ENCODE peak calls at places on chromosomes 4 and X, in four cellular contexts. One of them, this sample, is unnamed.

GRCh38 chr4:176425035-176425434 is 105.3 kb downstream of the SPCS3 start:
- DNase-seq in AG10803: peak
- DNase-seq in uterus: no peak
- DNase-seq in activated CD4-positive, alpha-beta T cell treated with anti-CD3 and anti-CD28 coated beads, Interleukin-2, amount 50 U/mL, for 48 hours: no peak
- DNase-seq in this sample: no peak

GRCh38 chr4:128512767-128513322 is 225.2 kb upstream of the PGRMC2 start:
- DNase-seq in uterus: no peak
- DNase-seq in AG10803: peak
- DNase-seq in activated CD4-positive, alpha-beta T cell treated with anti-CD3 and anti-CD28 coated beads, Interleukin-2, amount 50 U/mL, for 48 hours: no peak
- DNase-seq in this sample: no peak

GRCh38 chrX:68669094-68669830 is 21.8 kb downstream of the STARD8 start:
- DNase-seq in AG10803: no peak
- DNase-seq in activated CD4-positive, alpha-beta T cell treated with anti-CD3 and anti-CD28 coated beads, Interleukin-2, amount 50 U/mL, for 48 hours: no peak
- DNase-seq in uterus: peak
- DNase-seq in this sample: no peak

GRCh38 chrX:9805956-9806355 is 19.7 kb downstream of the SHROOM2 start:
- DNase-seq in uterus: no peak
- DNase-seq in activated CD4-positive, alpha-beta T cell treated with anti-CD3 and anti-CD28 coated beads, Interleukin-2, amount 50 U/mL, for 48 hours: no peak
- DNase-seq in AG10803: no peak
- DNase-seq in this sample: no peak

GRCh38 chr4:89283226-89283974 is 24.2 kb downstream of the GPRIN3 start:
- DNase-seq in activated CD4-positive, alpha-beta T cell treated with anti-CD3 and anti-CD28 coated beads, Interleukin-2, amount 50 U/mL, for 48 hours: no peak
- DNase-seq in uterus: no peak
- DNase-seq in AG10803: peak
- DNase-seq in this sample: no peak

GRCh38 chr4:38621004-38621684 is 42.9 kb upstream of the KLF3 start:
- DNase-seq in AG10803: peak
- DNase-seq in activated CD4-positive, alpha-beta T cell treated with anti-CD3 and anti-CD28 coated beads, Interleukin-2, amount 50 U/mL, for 48 hours: no peak
- DNase-seq in uterus: no peak
- DNase-seq in this sample: peak

GRCh38 chr4:133808151-133808550 is 393.4 kb downstream of the PABPC4L start:
- DNase-seq in AG10803: no peak
- DNase-seq in activated CD4-positive, alpha-beta T cell treated with anti-CD3 and anti-CD28 coated beads, Interleukin-2, amount 50 U/mL, for 48 hours: no peak
- DNase-seq in uterus: no peak
- DNase-seq in this sample: no peak

GRCh38 chr4:54099959-54100606 is at the start of gene GSX2:
- DNase-seq in uterus: peak
- DNase-seq in activated CD4-positive, alpha-beta T cell treated with anti-CD3 and anti-CD28 coated beads, Interleukin-2, amount 50 U/mL, for 48 hours: no peak
- DNase-seq in AG10803: peak
- DNase-seq in this sample: no peak

GRCh38 chrX:11908371-11908770 is 150.3 kb downstream of the MSL3 start:
- DNase-seq in AG10803: no peak
- DNase-seq in activated CD4-positive, alpha-beta T cell treated with anti-CD3 and anti-CD28 coated beads, Interleukin-2, amount 50 U/mL, for 48 hours: peak
- DNase-seq in uterus: no peak
- DNase-seq in this sample: no peak

GRCh38 chr4:7538518-7538917 is 103.8 kb upstream of the PSAPL1 start:
- DNase-seq in uterus: no peak
- DNase-seq in AG10803: no peak
- DNase-seq in activated CD4-positive, alpha-beta T cell treated with anti-CD3 and anti-CD28 coated beads, Interleukin-2, amount 50 U/mL, for 48 hours: no peak
- DNase-seq in this sample: no peak

GRCh38 chr4:74056858-74057562 is 18.5 kb upstream of the CXCL3 start:
- DNase-seq in activated CD4-positive, alpha-beta T cell treated with anti-CD3 and anti-CD28 coated beads, Interleukin-2, amount 50 U/mL, for 48 hours: no peak
- DNase-seq in AG10803: peak
- DNase-seq in uterus: no peak
- DNase-seq in this sample: peak

GRCh38 chrX:46576458-46576857 is 2.9 kb downstream of the CHST7 start:
- DNase-seq in AG10803: peak
- DNase-seq in uterus: peak
- DNase-seq in activated CD4-positive, alpha-beta T cell treated with anti-CD3 and anti-CD28 coated beads, Interleukin-2, amount 50 U/mL, for 48 hours: no peak
- DNase-seq in this sample: no peak

GRCh38 chr4:137390707-137391106 is 141.6 kb downstream of the PCDH18 start:
- DNase-seq in AG10803: peak
- DNase-seq in activated CD4-positive, alpha-beta T cell treated with anti-CD3 and anti-CD28 coated beads, Interleukin-2, amount 50 U/mL, for 48 hours: no peak
- DNase-seq in uterus: no peak
- DNase-seq in this sample: no peak

GRCh38 chr4:8162625-8163024 is 4.0 kb upstream of the ABLIM2 start:
- DNase-seq in AG10803: no peak
- DNase-seq in uterus: no peak
- DNase-seq in activated CD4-positive, alpha-beta T cell treated with anti-CD3 and anti-CD28 coated beads, Interleukin-2, amount 50 U/mL, for 48 hours: no peak
- DNase-seq in this sample: no peak

GRCh38 chr4:142265536-142265935 is 580.6 kb downstream of the INPP4B start:
- DNase-seq in uterus: no peak
- DNase-seq in AG10803: peak
- DNase-seq in activated CD4-positive, alpha-beta T cell treated with anti-CD3 and anti-CD28 coated beads, Interleukin-2, amount 50 U/mL, for 48 hours: no peak
- DNase-seq in this sample: no peak

GRCh38 chr4:103002551-103002950 is 17.0 kb downstream of the SLC9B1 start:
- DNase-seq in AG10803: peak
- DNase-seq in uterus: no peak
- DNase-seq in activated CD4-positive, alpha-beta T cell treated with anti-CD3 and anti-CD28 coated beads, Interleukin-2, amount 50 U/mL, for 48 hours: no peak
- DNase-seq in this sample: no peak

GRCh38 chr4:183153190-183153916 is 54.3 kb downstream of the WWC2 start:
- DNase-seq in uterus: no peak
- DNase-seq in activated CD4-positive, alpha-beta T cell treated with anti-CD3 and anti-CD28 coated beads, Interleukin-2, amount 50 U/mL, for 48 hours: no peak
- DNase-seq in AG10803: no peak
- DNase-seq in this sample: no peak

GRCh38 chr4:82787342-82787741 is 11.3 kb downstream of the SCD5 start:
- DNase-seq in uterus: no peak
- DNase-seq in activated CD4-positive, alpha-beta T cell treated with anti-CD3 and anti-CD28 coated beads, Interleukin-2, amount 50 U/mL, for 48 hours: no peak
- DNase-seq in AG10803: no peak
- DNase-seq in this sample: no peak

GRCh38 chr4:77593993-77594392 is 11.6 kb upstream of the CXCL13 start:
- DNase-seq in uterus: no peak
- DNase-seq in AG10803: no peak
- DNase-seq in activated CD4-positive, alpha-beta T cell treated with anti-CD3 and anti-CD28 coated beads, Interleukin-2, amount 50 U/mL, for 48 hours: no peak
- DNase-seq in this sample: no peak

GRCh38 chrX:122579521-122579920 is 604.6 kb upstream of the GRIA3 start:
- DNase-seq in activated CD4-positive, alpha-beta T cell treated with anti-CD3 and anti-CD28 coated beads, Interleukin-2, amount 50 U/mL, for 48 hours: no peak
- DNase-seq in AG10803: peak
- DNase-seq in uterus: no peak
- DNase-seq in this sample: no peak

GRCh38 chrX:110408949-110409588 is 50.4 kb downstream of the RTL9 start:
- DNase-seq in activated CD4-positive, alpha-beta T cell treated with anti-CD3 and anti-CD28 coated beads, Interleukin-2, amount 50 U/mL, for 48 hours: no peak
- DNase-seq in uterus: no peak
- DNase-seq in AG10803: no peak
- DNase-seq in this sample: no peak

GRCh38 chr4:134243742-134244713 is 42.4 kb upstream of the PABPC4L start:
- DNase-seq in AG10803: no peak
- DNase-seq in uterus: no peak
- DNase-seq in activated CD4-positive, alpha-beta T cell treated with anti-CD3 and anti-CD28 coated beads, Interleukin-2, amount 50 U/mL, for 48 hours: no peak
- DNase-seq in this sample: no peak

GRCh38 chr4:110735691-110736090 is 112.8 kb upstream of the PITX2 start:
- DNase-seq in activated CD4-positive, alpha-beta T cell treated with anti-CD3 and anti-CD28 coated beads, Interleukin-2, amount 50 U/mL, for 48 hours: no peak
- DNase-seq in uterus: no peak
- DNase-seq in AG10803: no peak
- DNase-seq in this sample: no peak

GRCh38 chrX:149456476-149457245 is 48.4 kb downstream of the IDS start:
- DNase-seq in uterus: no peak
- DNase-seq in activated CD4-positive, alpha-beta T cell treated with anti-CD3 and anti-CD28 coated beads, Interleukin-2, amount 50 U/mL, for 48 hours: no peak
- DNase-seq in AG10803: no peak
- DNase-seq in this sample: no peak

GRCh38 chr4:54384563-54384962 is 155.5 kb downstream of the PDGFRA start:
- DNase-seq in uterus: no peak
- DNase-seq in activated CD4-positive, alpha-beta T cell treated with anti-CD3 and anti-CD28 coated beads, Interleukin-2, amount 50 U/mL, for 48 hours: peak
- DNase-seq in AG10803: peak
- DNase-seq in this sample: no peak

GRCh38 chr4:78656968-78657445 is 105.4 kb downstream of the ANXA3 start:
- DNase-seq in AG10803: peak
- DNase-seq in activated CD4-positive, alpha-beta T cell treated with anti-CD3 and anti-CD28 coated beads, Interleukin-2, amount 50 U/mL, for 48 hours: peak
- DNase-seq in uterus: no peak
- DNase-seq in this sample: no peak

GRCh38 chr4:75673959-75674328 is 733 bp upstream of the G3BP2 start:
- DNase-seq in activated CD4-positive, alpha-beta T cell treated with anti-CD3 and anti-CD28 coated beads, Interleukin-2, amount 50 U/mL, for 48 hours: no peak
- DNase-seq in uterus: no peak
- DNase-seq in AG10803: no peak
- DNase-seq in this sample: no peak

GRCh38 chrX:54633641-54634040 is 103.6 kb downstream of the GNL3L start:
- DNase-seq in uterus: no peak
- DNase-seq in AG10803: peak
- DNase-seq in activated CD4-positive, alpha-beta T cell treated with anti-CD3 and anti-CD28 coated beads, Interleukin-2, amount 50 U/mL, for 48 hours: no peak
- DNase-seq in this sample: no peak

GRCh38 chr4:3009422-3009821 is 46.1 kb downstream of the GRK4 start:
- DNase-seq in uterus: no peak
- DNase-seq in AG10803: peak
- DNase-seq in activated CD4-positive, alpha-beta T cell treated with anti-CD3 and anti-CD28 coated beads, Interleukin-2, amount 50 U/mL, for 48 hours: peak
- DNase-seq in this sample: no peak

GRCh38 chr4:155954118-155954503 is 445 bp upstream of the CTSO start:
- DNase-seq in AG10803: peak
- DNase-seq in activated CD4-positive, alpha-beta T cell treated with anti-CD3 and anti-CD28 coated beads, Interleukin-2, amount 50 U/mL, for 48 hours: no peak
- DNase-seq in uterus: peak
- DNase-seq in this sample: no peak

GRCh38 chr4:141275834-141276233 is 55.1 kb downstream of the ZNF330 start:
- DNase-seq in AG10803: peak
- DNase-seq in activated CD4-positive, alpha-beta T cell treated with anti-CD3 and anti-CD28 coated beads, Interleukin-2, amount 50 U/mL, for 48 hours: no peak
- DNase-seq in uterus: no peak
- DNase-seq in this sample: peak